ENCODE peak calls at places on chromosomes 12 and 14, in five cellular contexts. Z is esophagus squamous epithelium, G is endodermal cell, X is foreskin fibroblast, D is GM12865. R is an unnamed sample.

GRCh38 chr12:25552681-25553080 is 402 bp downstream of the LMNTD1 start:
- DNase-seq in Z (no peak), G (no peak), X (peak), D (no peak), R (no peak)

GRCh38 chr12:124463341-124463861 is 104.0 kb downstream of the NCOR2 start:
- DNase-seq in Z (no peak), G (no peak), X (no peak), D (no peak), R (no peak)

GRCh38 chr12:57782608-57783465 is at the start of gene TSFM:
- DNase-seq in Z (peak), G (peak), X (peak), D (peak), R (peak)

GRCh38 chr14:103103461-103104388 is 9.2 kb downstream of the EXOC3L4 start:
- DNase-seq in Z (no peak), G (peak), X (no peak), D (peak), R (no peak)

GRCh38 chr12:60415361-60415760 is 819.5 kb downstream of the SLC16A7 start:
- DNase-seq in Z (no peak), G (no peak), X (peak), D (no peak), R (no peak)

GRCh38 chr12:124804011-124804621 is 59.5 kb downstream of the SCARB1 start:
- DNase-seq in Z (no peak), G (peak), X (no peak), D (no peak), R (peak)

GRCh38 chr14:68548194-68549056 is 244.4 kb downstream of the ZFP36L1 start:
- DNase-seq in Z (no peak), G (peak), X (peak), D (no peak), R (no peak)

GRCh38 chr12:114335607-114336006 is 70.3 kb downstream of the TBX5 start:
- DNase-seq in Z (no peak), G (peak), X (no peak), D (no peak), R (no peak)

GRCh38 chr12:117408161-117408791 is 46.9 kb upstream of the NOS1 start:
- DNase-seq in Z (no peak), G (peak), X (no peak), D (no peak), R (no peak)

GRCh38 chr12:58342736-58343135 is 401.4 kb downstream of the ATP23 start:
- DNase-seq in Z (no peak), G (no peak), X (peak), D (no peak), R (no peak)

GRCh38 chr12:6858796-6859195 is 6.8 kb downstream of the USP5 start:
- DNase-seq in Z (no peak), G (no peak), X (no peak), D (no peak), R (no peak)

GRCh38 chr12:85784096-85784720 is 52.0 kb downstream of the RASSF9 start:
- DNase-seq in Z (no peak), G (no peak), X (no peak), D (no peak), R (no peak)

GRCh38 chr14:26163761-26164160 is 434.1 kb downstream of the NOVA1 start:
- DNase-seq in Z (no peak), G (peak), X (no peak), D (no peak), R (no peak)

GRCh38 chr14:46902837-46903236 is 251.3 kb upstream of the RPL10L start:
- DNase-seq in Z (no peak), G (peak), X (no peak), D (no peak), R (no peak)

GRCh38 chr14:104035300-104035699 is 50.2 kb upstream of the ASPG start:
- DNase-seq in Z (no peak), G (no peak), X (no peak), D (no peak), R (no peak)

GRCh38 chr12:106600503-106600902 is 17.7 kb downstream of the RFX4 start:
- DNase-seq in Z (no peak), G (peak), X (no peak), D (no peak), R (no peak)

GRCh38 chr12:11951209-11951608 is 119.5 kb upstream of the BCL2L14 start:
- DNase-seq in Z (no peak), G (no peak), X (no peak), D (no peak), R (no peak)

GRCh38 chr12:85092814-85093370 is 56.7 kb downstream of the LRRIQ1 start:
- DNase-seq in Z (no peak), G (no peak), X (no peak), D (no peak), R (no peak)

GRCh38 chr12:109735051-109735521 is 21.5 kb downstream of the FAM222A start:
- DNase-seq in Z (no peak), G (no peak), X (no peak), D (no peak), R (no peak)

GRCh38 chr14:95314609-95315008 is 5.1 kb downstream of the CLMN start:
- DNase-seq in Z (no peak), G (no peak), X (peak), D (peak), R (peak)

GRCh38 chr14:58865520-58866281 is 227.9 kb downstream of the DACT1 start:
- DNase-seq in Z (no peak), G (no peak), X (peak), D (no peak), R (no peak)

GRCh38 chr12:32365473-32366064 is 33.8 kb upstream of the FGD4 start:
- DNase-seq in Z (no peak), G (peak), X (peak), D (peak), R (peak)

GRCh38 chr14:25120261-25120660 is 70.3 kb upstream of the STXBP6 start:
- DNase-seq in Z (no peak), G (no peak), X (no peak), D (no peak), R (no peak)

GRCh38 chr12:79773896-79774295 is 83.1 kb upstream of the PAWR start:
- DNase-seq in Z (no peak), G (no peak), X (no peak), D (no peak), R (no peak)

GRCh38 chr12:57093412-57094193 is 4.7 kb downstream of the NAB2 start:
- DNase-seq in Z (no peak), G (peak), X (peak), D (peak), R (peak)

GRCh38 chr14:76957224-76957881 is 71.2 kb downstream of the IRF2BPL start:
- DNase-seq in Z (no peak), G (peak), X (no peak), D (no peak), R (no peak)

GRCh38 chr12:1473418-1473817 is 121.0 kb downstream of the FBXL14 start:
- DNase-seq in Z (no peak), G (peak), X (no peak), D (no peak), R (no peak)

GRCh38 chr14:89924224-89924623 is 30.3 kb downstream of the EFCAB11 start:
- DNase-seq in Z (no peak), G (no peak), X (no peak), D (no peak), R (no peak)

GRCh38 chr12:124718052-124718451 is 145.6 kb downstream of the SCARB1 start:
- DNase-seq in Z (no peak), G (no peak), X (no peak), D (no peak), R (no peak)

GRCh38 chr12:88634008-88634407 is 53.7 kb upstream of the KITLG start:
- DNase-seq in Z (no peak), G (no peak), X (no peak), D (no peak), R (no peak)

GRCh38 chr14:34252227-34252626 is 209.8 kb downstream of the SPTSSA start:
- DNase-seq in Z (no peak), G (no peak), X (no peak), D (no peak), R (no peak)

GRCh38 chr14:105881021-105881930 is 354.9 kb downstream of the TMEM121 start:
- DNase-seq in Z (no peak), G (peak), X (no peak), D (no peak), R (no peak)

GRCh38 chr14:56087824-56088571 is 30.2 kb upstream of the PELI2 start:
- DNase-seq in Z (no peak), G (peak), X (no peak), D (no peak), R (no peak)

GRCh38 chr12:71938728-71939385 is at the start of gene TPH2:
- DNase-seq in Z (no peak), G (peak), X (no peak), D (peak), R (peak)

GRCh38 chr14:71383510-71383909 is 476.3 kb downstream of the PCNX1 start:
- DNase-seq in Z (no peak), G (no peak), X (no peak), D (no peak), R (no peak)

GRCh38 chr14:93100570-93100969 is 15.2 kb downstream of the ITPK1 start:
- DNase-seq in Z (no peak), G (no peak), X (no peak), D (no peak), R (no peak)

DNA sequence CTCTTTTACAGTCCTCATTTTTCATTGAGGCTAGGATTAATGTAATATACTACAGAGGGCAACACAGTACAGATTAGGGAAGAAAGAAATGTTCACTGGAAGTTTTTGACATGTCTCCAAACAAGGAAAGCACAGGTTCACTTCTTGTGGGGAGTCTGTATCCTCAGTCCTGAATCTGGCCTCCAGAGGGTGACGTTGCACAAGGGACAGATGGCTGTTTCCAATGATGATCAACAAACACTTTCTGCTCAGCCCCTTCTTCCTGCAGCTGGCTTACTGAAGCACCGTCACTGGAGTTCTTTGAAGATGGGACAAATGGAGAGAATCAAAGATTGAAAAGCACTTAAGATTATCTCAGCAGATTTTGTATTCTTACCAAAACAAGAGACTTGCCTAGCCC is 123.3 kb upstream of the OR4E1 start:
- DNase-seq in Z (no peak), G (peak), X (no peak), D (no peak), R (no peak)
- TF ChIP-seq CTCF in Z (no peak), G (peak), X (no peak), D (no peak), R (no peak)

GRCh38 chr12:9064201-9064814 is 51.4 kb downstream of the A2M start:
- DNase-seq in Z (no peak), G (peak), X (peak), D (peak), R (peak)
- TF ChIP-seq CTCF in Z (peak), G (peak), X (peak), D (peak), R (peak)

GRCh38 chr12:13937735-13938134 is 43.7 kb downstream of the GRIN2B start:
- DNase-seq in Z (no peak), G (no peak), X (no peak), D (no peak), R (no peak)
- TF ChIP-seq CTCF in Z (no peak), G (no peak), X (no peak), D (no peak), R (no peak)

DNA sequence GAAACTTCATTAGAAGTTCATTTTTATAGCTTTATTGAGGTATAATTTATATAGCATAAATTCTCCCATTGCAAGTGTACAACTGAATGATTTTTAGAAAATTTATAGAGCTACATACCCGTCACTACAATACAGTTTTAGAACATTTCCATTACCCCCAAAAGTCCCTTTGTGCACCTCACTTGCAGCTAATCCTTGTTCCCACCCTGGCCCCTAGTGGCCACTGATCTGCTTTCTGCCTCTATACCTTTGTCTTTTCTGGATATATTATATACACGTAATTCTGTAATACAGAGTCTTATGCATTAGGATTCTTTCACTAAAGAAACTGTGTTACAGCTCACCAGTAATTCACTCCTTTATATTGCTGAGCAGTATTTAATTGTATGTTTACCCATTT is 145.1 kb upstream of the DIO2 start:
- DNase-seq in Z (no peak), G (peak), X (peak), D (no peak), R (no peak)
- TF ChIP-seq CTCF in Z (no peak), G (peak), X (peak), D (peak), R (no peak)

GRCh38 chr12:119990382-119990874 is 1.4 kb downstream of the BICDL1 start:
- DNase-seq in Z (no peak), G (no peak), X (no peak), D (no peak), R (peak)

GRCh38 chr12:119992129-119992705 is 3.2 kb downstream of the BICDL1 start:
- DNase-seq in Z (no peak), G (no peak), X (no peak), D (no peak), R (no peak)

GRCh38 chr12:119996417-119996816 is 7.4 kb downstream of the BICDL1 start:
- DNase-seq in Z (no peak), G (no peak), X (no peak), D (no peak), R (no peak)

GRCh38 chr12:119998471-119999245 is 9.6 kb downstream of the BICDL1 start:
- DNase-seq in Z (no peak), G (no peak), X (no peak), D (no peak), R (no peak)

GRCh38 chr12:119994892-119995658 is 6.0 kb downstream of the BICDL1 start:
- DNase-seq in Z (no peak), G (no peak), X (no peak), D (no peak), R (no peak)
- TF ChIP-seq CTCF in Z (no peak), G (peak), X (no peak), D (no peak), R (no peak)

GRCh38 chr14:54775486-54776100 is 127.0 kb downstream of the GCH1 start:
- DNase-seq in Z (no peak), G (no peak), X (no peak), D (no peak), R (no peak)

GRCh38 chr14:54772451-54772881 is 130.2 kb downstream of the GCH1 start:
- DNase-seq in Z (no peak), G (no peak), X (peak), D (no peak), R (no peak)

GRCh38 chr14:54771411-54772027 is 131.1 kb downstream of the GCH1 start:
- DNase-seq in Z (no peak), G (no peak), X (no peak), D (no peak), R (no peak)

GRCh38 chr14:54774824-54775223 is 127.8 kb downstream of the GCH1 start:
- DNase-seq in Z (no peak), G (no peak), X (no peak), D (no peak), R (no peak)

GRCh38 chr14:54773171-54774006 is 129.2 kb downstream of the GCH1 start:
- DNase-seq in Z (peak), G (peak), X (peak), D (peak), R (peak)
- TF ChIP-seq CTCF in Z (peak), G (peak), X (peak), D (peak), R (no peak)

DNA sequence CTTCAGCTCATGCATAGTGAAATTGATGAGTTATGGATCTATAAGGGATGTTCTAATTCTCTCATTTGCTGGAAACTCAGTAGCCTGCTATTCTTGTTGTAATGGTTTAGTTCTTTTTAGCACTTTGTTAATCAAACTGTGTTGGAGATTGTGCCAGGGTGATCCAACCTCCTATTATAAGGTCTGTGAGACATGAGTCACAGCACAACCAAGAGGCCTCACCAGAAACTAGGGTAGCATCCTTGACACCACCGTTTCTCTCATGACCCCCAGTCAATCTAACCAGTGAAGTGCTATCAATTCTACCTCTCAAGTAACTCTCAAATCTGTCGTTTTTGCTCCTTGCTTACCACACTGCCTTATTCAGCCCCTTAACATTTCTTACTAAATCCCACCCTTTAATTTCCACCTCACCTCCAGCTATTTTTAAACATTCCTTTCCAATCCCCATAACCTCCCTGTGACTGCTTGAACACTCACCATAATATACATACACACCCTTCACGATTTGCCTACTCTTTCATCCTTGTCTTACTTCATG is 54.0 kb upstream of the NUDT4 start:
- DNase-seq in Z (no peak), G (no peak), X (peak), D (peak), R (no peak)
- TF ChIP-seq CTCF in Z (no peak), G (no peak), X (no peak), D (no peak), R (no peak)

GRCh38 chr14:100709252-100709955 is 17.3 kb upstream of the DLK1 start:
- DNase-seq in Z (no peak), G (peak), X (peak), D (no peak), R (peak)
- TF ChIP-seq CTCF in Z (no peak), G (peak), X (peak), D (no peak), R (no peak)